ENCODE peak calls at places on chromosomes 3 and 15, in four cellular contexts. A, Q, H and Y are unnamed samples.

GRCh38 chr15:84783493-84784251 is 33.5 kb upstream of the ALPK3 start:
- DNase-seq in Q (no peak), H (no peak), A (no peak), Y (no peak)

GRCh38 chr3:79264892-79265291 is 502.9 kb downstream of the ROBO1 start:
- DNase-seq in Q (no peak), H (no peak), A (no peak), Y (no peak)

GRCh38 chr3:162400697-162401096 is 904.1 kb downstream of the OTOL1 start:
- DNase-seq in A (no peak), H (no peak), Q (no peak), Y (no peak)

GRCh38 chr3:133994166-133994910 is 35.4 kb downstream of the SLCO2A1 start:
- DNase-seq in Q (no peak), A (no peak), H (no peak), Y (no peak)

GRCh38 chr3:178623666-178624255 is 87.5 kb downstream of the KCNMB2 start:
- DNase-seq in H (no peak), Q (no peak), A (no peak), Y (no peak)

GRCh38 chr3:119257654-119258410 is 17.2 kb upstream of the B4GALT4 start:
- DNase-seq in Q (no peak), A (no peak), H (no peak), Y (no peak)

GRCh38 chr3:143363276-143363675 is 243.7 kb downstream of the CHST2 start:
- DNase-seq in H (no peak), Q (no peak), A (no peak), Y (no peak)

GRCh38 chr3:25899352-25900101 is 109.6 kb downstream of the OXSM start:
- DNase-seq in Q (no peak), H (no peak), A (no peak), Y (no peak)

GRCh38 chr15:82139823-82140268 is 94.0 kb upstream of the MEX3B start:
- DNase-seq in H (no peak), A (peak; percentile 28), Q (peak; percentile 36), Y (peak; percentile 9)

GRCh38 chr3:78754066-78754743 is 1013.6 kb downstream of the ROBO1 start:
- DNase-seq in Q (peak; percentile 84), A (no peak), H (no peak), Y (no peak)

GRCh38 chr3:96803860-96804259 is 10.5 kb upstream of the EPHA6 start:
- DNase-seq in Q (no peak), A (no peak), H (no peak), Y (no peak)

GRCh38 chr3:100902572-100902971 is 90.6 kb downstream of the ABI3BP start:
- DNase-seq in Q (no peak), H (no peak), A (no peak), Y (no peak)

GRCh38 chr3:100896994-100897393 is 96.2 kb downstream of the ABI3BP start:
- DNase-seq in A (no peak), Q (no peak), H (no peak), Y (no peak)

GRCh38 chr3:100899440-100900091 is 93.7 kb downstream of the ABI3BP start:
- DNase-seq in Q (no peak), A (no peak), H (peak; percentile 28), Y (no peak)

GRCh38 chr3:100900671-100901070 is 92.5 kb downstream of the ABI3BP start:
- DNase-seq in Q (no peak), A (no peak), H (no peak), Y (no peak)
- H3K27ac ChIP-seq in Q (no peak overlapping the region), A (peak overlapping the region; percentile 31), H (no peak overlapping the region), Y (no peak overlapping the region)

GRCh38 chr3:53974314-53974713 is 82.7 kb upstream of the SELENOK start:
- DNase-seq in H (no peak), A (no peak), Q (no peak), Y (no peak)
- TF ChIP-seq GABPA in H (no peak), A (no peak), Q (no peak), Y (no peak)

GRCh38 chr3:42229942-42230688 is 35.9 kb downstream of the CCK start:
- DNase-seq in A (peak; percentile 67), Q (peak; percentile 50), H (no peak), Y (no peak)
- TF ChIP-seq CTCF in A (peak; percentile 72), Q (peak; percentile 69), H (peak; percentile 19), Y (no peak)

DNA sequence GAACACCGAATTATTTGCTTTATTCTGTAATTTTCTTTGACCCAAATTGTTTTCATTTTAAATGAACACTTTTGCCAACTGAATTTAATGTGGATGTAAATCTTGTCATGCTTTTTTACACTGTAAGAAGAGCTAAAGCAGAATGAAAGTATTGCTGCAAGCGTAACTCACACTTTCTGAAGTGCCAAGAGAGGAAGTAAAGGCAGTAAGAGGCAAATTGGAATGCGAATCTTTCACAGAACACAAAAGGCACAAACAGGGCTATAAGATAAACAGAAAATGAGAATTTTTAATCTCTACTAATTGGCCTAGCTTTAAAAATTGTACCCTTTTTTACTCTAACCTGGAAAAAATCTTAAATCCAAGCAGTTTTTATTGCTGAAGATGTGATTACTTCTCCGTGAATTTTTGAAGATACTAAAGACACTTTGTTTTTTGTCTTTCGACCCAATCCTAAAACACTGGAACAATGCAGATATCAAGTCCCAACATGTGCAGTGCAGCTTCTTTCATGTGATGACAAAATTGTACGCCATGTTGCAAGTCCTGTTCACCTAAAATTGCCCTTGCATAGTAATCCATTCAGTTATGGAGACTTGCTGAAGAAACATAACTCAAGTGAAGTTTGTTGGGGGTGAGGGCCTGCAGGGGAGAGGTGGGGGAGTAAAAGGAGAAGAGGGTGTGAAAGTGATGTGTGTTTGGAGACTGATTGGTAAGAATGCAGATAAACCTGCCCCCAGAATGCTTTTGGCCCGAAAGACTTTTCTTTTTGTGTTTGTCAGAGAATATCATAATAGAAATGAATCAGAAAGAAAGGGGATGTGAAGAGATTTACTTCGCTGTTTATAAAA is 1.4 kb downstream of the ARID3B start:
- DNase-seq in Q (no peak), A (no peak), H (no peak), Y (no peak)
- H3K27ac ChIP-seq in Q (no peak overlapping the region), A (no peak overlapping the region), H (peak overlapping the region; percentile 95), Y (no peak overlapping the region)

GRCh38 chr3:194148383-194148782 is 12.4 kb downstream of the HES1 start:
- DNase-seq in Q (no peak), H (no peak), A (peak; percentile 32), Y (no peak)
- TF ChIP-seq GABPA in Q (no peak), H (no peak), A (no peak), Y (no peak)

DNA sequence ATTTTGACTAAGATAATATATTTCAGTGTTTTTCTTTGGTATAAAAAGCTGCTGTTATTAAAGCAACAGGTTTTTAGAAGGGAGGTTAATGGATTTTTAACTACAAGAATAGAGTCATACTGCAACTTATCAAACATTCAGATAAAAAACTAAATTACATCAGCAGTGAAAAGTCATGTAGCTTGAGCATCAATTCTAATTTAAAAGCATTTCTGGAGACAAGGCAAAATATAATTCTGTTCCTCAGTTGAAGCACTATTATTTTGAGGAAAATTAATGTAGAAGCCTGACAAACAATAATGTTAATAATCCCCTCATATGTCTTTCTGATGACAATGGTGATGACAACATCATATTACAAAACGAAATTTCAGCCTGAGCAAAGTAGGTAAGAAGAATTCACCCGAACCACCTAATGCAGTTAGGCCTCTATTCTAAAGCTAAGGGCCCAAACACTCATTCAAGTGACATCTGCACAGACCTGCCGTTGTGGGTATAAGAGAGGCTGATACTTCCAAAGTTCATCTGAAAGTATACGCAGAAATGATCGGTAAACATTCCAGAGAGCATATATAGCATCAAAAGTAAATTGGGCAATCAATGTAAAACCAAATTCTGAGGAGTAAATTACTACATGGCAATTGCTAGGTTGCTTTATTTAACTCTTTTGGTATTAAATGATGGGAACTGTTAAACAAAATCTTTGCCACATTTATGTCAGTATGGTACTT is 12.8 kb upstream of the ROBO2 start:
- DNase-seq in H (no peak), A (no peak), Q (peak; percentile 37), Y (no peak)
- TF ChIP-seq CTCF in H (no peak), A (no peak), Q (no peak), Y (no peak)

GRCh38 chr3:127761101-127761802 is 61.1 kb downstream of the MGLL start:
- DNase-seq in H (no peak), A (no peak), Q (no peak), Y (peak; percentile 73)
- H3K27ac ChIP-seq in H (peak overlapping the region; percentile 96), A (no peak overlapping the region), Q (no peak overlapping the region), Y (peak overlapping the region; percentile 49)

GRCh38 chr15:89215627-89216026 is 5.8 kb downstream of the RLBP1 start:
- DNase-seq in H (no peak), Q (no peak), A (no peak), Y (no peak)
- TF ChIP-seq GABPA in H (no peak), Q (no peak), A (no peak), Y (no peak)